ENCODE peak calls at places on chromosome 14, in five cellular contexts. Z is K562, P is GM12878, A is H1, J is HepG2. Q is an unnamed sample.

GRCh38 chr14:24241829-24242443 is 487 bp downstream of the TINF2 start:
- DNase-seq in Z (peak), P (no peak), A (peak), J (peak), Q (peak)

GRCh38 chr14:61621444-61621843 is 73.9 kb upstream of the HIF1A start:
- DNase-seq in Z (no peak), P (no peak), A (no peak), J (no peak), Q (no peak)

GRCh38 chr14:23494223-23494622 is 24.7 kb downstream of the NGDN start:
- DNase-seq in Z (no peak), P (no peak), A (no peak), J (peak), Q (peak)

GRCh38 chr14:96461950-96462798 is 40.0 kb upstream of the PAPOLA start:
- DNase-seq in Z (no peak), P (no peak), A (no peak), J (peak), Q (no peak)

GRCh38 chr14:54759982-54760585 is 142.5 kb downstream of the GCH1 start:
- DNase-seq in Z (no peak), P (no peak), A (no peak), J (no peak), Q (no peak)

GRCh38 chr14:78341827-78342389 is 171.7 kb downstream of the NRXN3 start:
- DNase-seq in Z (no peak), P (no peak), A (no peak), J (no peak), Q (no peak)

GRCh38 chr14:82905762-82906161 is 1372.1 kb upstream of the SEL1L start:
- DNase-seq in Z (no peak), P (no peak), A (no peak), J (no peak), Q (no peak)

GRCh38 chr14:49768301-49769121 is 558 bp downstream of the KLHDC2 start:
- DNase-seq in Z (peak), P (no peak), A (peak), J (peak), Q (peak)

GRCh38 chr14:99624971-99625370 is 20.0 kb upstream of the HHIPL1 start:
- DNase-seq in Z (no peak), P (no peak), A (no peak), J (no peak), Q (no peak)

GRCh38 chr14:90993792-90994191 is 66.6 kb downstream of the RPS6KA5 start:
- DNase-seq in Z (no peak), P (no peak), A (no peak), J (no peak), Q (no peak)

GRCh38 chr14:90996967-90997366 is 63.5 kb downstream of the RPS6KA5 start:
- DNase-seq in Z (no peak), P (no peak), A (no peak), J (no peak), Q (no peak)

GRCh38 chr14:90995785-90996184 is 64.7 kb downstream of the RPS6KA5 start:
- DNase-seq in Z (no peak), P (no peak), A (no peak), J (no peak), Q (no peak)

GRCh38 chr14:91004987-91005386 is 55.5 kb downstream of the RPS6KA5 start:
- DNase-seq in Z (no peak), P (no peak), A (no peak), J (no peak), Q (no peak)

DNA sequence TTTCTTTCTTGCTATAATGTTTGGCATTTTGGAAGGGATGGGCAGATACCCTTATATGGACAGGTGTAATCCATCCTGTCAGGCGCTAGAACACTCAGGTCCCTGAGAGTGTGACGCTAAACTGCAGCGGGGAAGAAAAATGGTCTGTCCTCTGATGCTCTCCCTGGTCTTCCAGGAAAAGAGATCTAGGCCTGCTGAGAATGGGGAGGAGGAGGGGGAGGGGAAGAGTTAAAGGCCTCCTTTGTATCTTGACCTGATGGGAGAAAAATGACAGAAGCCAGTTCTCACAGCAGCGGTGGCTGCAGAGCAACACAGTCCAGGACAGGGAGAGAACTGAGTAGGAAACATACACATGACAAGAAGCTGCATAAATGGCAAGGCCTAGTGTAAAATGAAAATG is 61.1 kb downstream of the RPS6KA5 start:
- DNase-seq in Z (peak), P (no peak), A (no peak), J (no peak), Q (no peak)
- TF ChIP-seq EP300 in Z (no peak), P (no peak), A (no peak), J (no peak), Q (no peak)

GRCh38 chr14:51727526-51727925 is 75.8 kb downstream of the FRMD6 start:
- DNase-seq in Z (no peak), P (no peak), A (no peak), J (no peak), Q (no peak)
- TF ChIP-seq TAF1 in Z (no peak), P (no peak), A (no peak), J (no peak), Q (no peak)

DNA sequence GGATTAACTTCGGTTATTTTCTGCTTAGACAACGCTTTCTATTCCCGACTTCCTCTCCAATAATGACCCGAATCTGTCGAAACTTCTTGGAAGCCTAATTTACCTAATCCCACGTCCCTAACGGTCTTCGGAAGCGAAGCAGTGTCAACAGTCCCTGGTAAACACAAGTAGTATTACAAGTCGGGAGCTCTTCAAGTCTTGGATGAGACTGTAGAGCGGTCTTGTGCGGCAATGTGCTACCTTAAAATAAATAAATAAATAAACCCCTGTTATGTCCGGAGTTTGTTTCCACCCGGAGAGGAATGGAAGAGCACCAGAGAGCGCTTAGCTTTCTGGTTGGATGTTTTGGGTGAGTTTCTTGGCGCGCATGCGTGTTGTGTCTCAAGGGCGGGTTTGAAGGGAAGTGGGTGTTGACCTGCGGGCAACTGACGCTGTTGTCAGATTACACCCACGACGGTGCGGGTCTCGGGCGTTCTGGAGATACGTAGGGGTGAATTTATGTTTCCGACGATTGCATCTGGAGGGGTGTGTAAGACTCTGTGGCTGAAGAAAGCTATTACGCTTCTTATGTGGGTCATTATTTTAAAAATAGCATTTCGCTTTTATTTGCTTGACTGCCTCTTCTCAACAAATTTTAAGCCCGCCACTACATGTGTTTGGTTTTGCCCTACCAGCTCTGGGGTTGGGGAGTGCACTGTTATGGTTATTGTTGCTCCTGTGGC is at the start of the genes KIAA0586 and TIMM9:
- DNase-seq in Z (peak), P (peak), A (peak), J (peak), Q (peak)
- TF ChIP-seq EP300 in Z (peak), P (peak), A (peak), J (no peak), Q (peak)

DNA sequence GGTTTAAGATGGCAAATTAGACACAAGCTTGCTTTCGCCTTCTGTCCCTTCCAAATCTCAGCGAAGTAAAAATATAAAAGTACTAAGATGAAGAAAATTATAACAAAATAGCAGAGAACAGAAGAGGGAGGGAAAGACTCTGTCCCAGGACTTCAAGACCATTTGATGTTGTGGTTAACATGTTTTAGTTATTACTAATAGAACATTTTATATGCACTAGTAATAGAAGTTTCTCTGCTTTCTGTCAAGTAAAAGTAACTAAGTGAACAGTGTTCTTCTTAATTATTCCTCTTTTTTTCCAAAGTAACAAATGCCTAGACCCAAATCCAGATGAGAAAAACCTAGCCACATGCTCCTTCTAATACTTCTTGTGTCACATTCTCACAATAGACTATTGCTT is 85.1 kb upstream of the DAAM1 start:
- DNase-seq in Z (no peak), P (no peak), A (no peak), J (no peak), Q (no peak)
- TF ChIP-seq TAF1 in Z (no peak), P (no peak), A (no peak), J (no peak), Q (no peak)

GRCh38 chr14:103198429-103199140 is 75.3 kb downstream of the TNFAIP2 start:
- DNase-seq in Z (no peak), P (no peak), A (no peak), J (peak), Q (no peak)
- TF ChIP-seq EP300 in Z (no peak), P (no peak), A (no peak), J (no peak), Q (no peak)

GRCh38 chr14:102922490-102923200 is at the start of gene AMN:
- DNase-seq in Z (peak), P (no peak), A (no peak), J (peak), Q (peak)
- TF ChIP-seq TAF1 in Z (no peak), P (no peak), A (no peak), J (peak), Q (no peak)